ENCODE peak calls at places on chromosomes 2 and 18, in nine cellular contexts. V is ACHN; X is activated T-cell treated with anti-CD3 and anti-CD28 coated beads for 24 hours; B is RWPE1; A is stimulated activated CD8-positive, alpha-beta memory T cell treated with anti-CD3 and anti-CD28 coated beads, Interleukin-15, amount 100 ng/mL, for 24 hours; P is NCI-H446; K is GM23338; E is AML-193; N is lower lobe of right lung. Z is an unnamed sample.

GRCh38 chr2:127516031-127516430 is 10.3 kb downstream of the IWS1 start:
- DNase-seq in V (no peak), X (no peak), B (no peak), A (no peak), P (no peak), K (no peak), E (no peak), N (peak), Z (no peak)

GRCh38 chr2:160347269-160347863 is 146.2 kb downstream of the RBMS1 start:
- DNase-seq in V (no peak), X (no peak), B (no peak), A (no peak), P (no peak), K (no peak), E (no peak), N (no peak), Z (no peak)

GRCh38 chr2:158953454-158953853 is 15.0 kb upstream of the TANC1 start:
- DNase-seq in V (no peak), X (no peak), B (no peak), A (no peak), P (no peak), K (no peak), E (no peak), N (no peak), Z (no peak)

GRCh38 chr2:149018971-149019370 is 19.5 kb upstream of the LYPD6B start:
- DNase-seq in V (no peak), X (no peak), B (no peak), A (no peak), P (no peak), K (no peak), E (no peak), N (no peak), Z (no peak)

GRCh38 chr2:80054339-80054675 is 250.2 kb downstream of the LRRTM1 start:
- DNase-seq in V (no peak), X (no peak), B (peak), A (no peak), P (no peak), K (no peak), E (no peak), N (no peak), Z (no peak)

GRCh38 chr2:66109419-66109818 is 325.5 kb upstream of the MEIS1 start:
- DNase-seq in V (no peak), X (no peak), B (no peak), A (no peak), P (no peak), K (no peak), E (no peak), N (no peak), Z (no peak)

GRCh38 chr18:67145586-67146292 is 370.8 kb downstream of the DSEL start:
- DNase-seq in V (no peak), X (no peak), B (no peak), A (no peak), P (no peak), K (no peak), E (no peak), N (no peak), Z (no peak)

GRCh38 chr18:47080872-47081271 is 45.5 kb upstream of the ELOA2 start:
- DNase-seq in V (no peak), X (no peak), B (no peak), A (no peak), P (no peak), K (no peak), E (no peak), N (no peak), Z (no peak)

GRCh38 chr2:230842473-230842872 is 22.3 kb upstream of the ITM2C start:
- DNase-seq in V (peak), X (no peak), B (no peak), A (no peak), P (no peak), K (no peak), E (no peak), N (no peak), Z (no peak)

Z was measured in HuH-7.5.